ENCODE peak calls at places on chromosomes 5 and 9, in four cellular contexts. H is right atrium auricular region, W is ovary, A is fibroblast of lung. V is an unnamed sample.

GRCh38 chr9:14723301-14723700 is 768 bp upstream of the CER1 start:
- DNase-seq in W (no peak), A (no peak), H (no peak), V (no peak)

GRCh38 chr9:111559000-111559610 is 34.1 kb downstream of the ZNF483 start:
- DNase-seq in W (no peak), A (peak), H (no peak), V (peak)

GRCh38 chr5:132224721-132225120 is 2.9 kb downstream of the P4HA2 start:
- DNase-seq in W (no peak), A (peak), H (no peak), V (no peak)

GRCh38 chr5:135829681-135830383 is 4.6 kb upstream of the SLC25A48 start:
- DNase-seq in W (peak), H (peak), A (peak), V (peak)

GRCh38 chr9:22244141-22245011 is 202.2 kb upstream of the DMRTA1 start:
- DNase-seq in H (no peak), A (peak), W (no peak), V (peak)

GRCh38 chr5:128271859-128272446 is 188.4 kb downstream of the SLC12A2 start:
- DNase-seq in W (no peak), H (no peak), A (peak), V (peak)

GRCh38 chr9:131282688-131283422 is 6.5 kb upstream of the FAM78A start:
- DNase-seq in H (no peak), A (peak), W (no peak), V (no peak)

GRCh38 chr9:20984471-20984870 is 47.0 kb downstream of the HACD4 start:
- DNase-seq in W (no peak), A (no peak), H (no peak), V (no peak)

GRCh38 chr9:87370003-87370685 is 127.5 kb upstream of the DAPK1 start:
- DNase-seq in A (peak), H (no peak), W (no peak), V (no peak)

GRCh38 chr9:133946840-133947486 is 45.2 kb downstream of the VAV2 start:
- DNase-seq in A (no peak), W (no peak), H (no peak), V (no peak)

GRCh38 chr5:40754381-40755092 is 1.2 kb downstream of the TTC33 start:
- DNase-seq in W (no peak), H (no peak), A (peak), V (peak)

GRCh38 chr5:40755407-40756365 is at the start of gene TTC33:
- DNase-seq in H (peak), A (peak), W (peak), V (peak)

GRCh38 chr5:40757400-40757799 is 1.6 kb upstream of the TTC33 start:
- DNase-seq in H (no peak), W (no peak), A (no peak), V (no peak)

DNA sequence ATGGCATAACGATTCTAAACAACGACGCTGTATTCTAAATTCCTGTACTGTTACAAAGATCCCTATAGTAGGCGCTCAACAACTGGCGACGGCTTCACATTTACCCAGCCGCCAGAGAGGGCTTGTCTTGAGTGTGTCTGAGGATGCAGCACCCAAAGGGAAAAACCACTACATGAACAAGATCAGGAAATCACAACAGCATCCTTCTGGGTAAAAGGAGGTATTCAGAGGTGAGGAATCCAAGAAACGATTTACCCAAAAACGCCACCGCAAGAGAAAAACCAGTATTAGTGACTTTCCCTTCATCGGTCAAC is 711 bp downstream of the TTC33 start:
- DNase-seq in A (peak), W (peak), H (peak), V (peak)
- TF ChIP-seq CTCF in A (peak), W (peak), H (peak), V (peak)

GRCh38 chr5:69224520-69224919 is 10.2 kb upstream of the CDK7 start:
- DNase-seq in A (no peak), H (no peak), W (no peak), V (no peak)
- H3K27ac ChIP-seq in A (no peak), H (no peak), W (no peak), V (no peak)

GRCh38 chr9:95910770-95911340 is 35.4 kb downstream of the ERCC6L2 start:
- DNase-seq in W (no peak), A (no peak), H (no peak), V (no peak)

GRCh38 chr9:95903398-95903797 is 27.9 kb downstream of the ERCC6L2 start:
- DNase-seq in W (no peak), A (no peak), H (no peak), V (no peak)

GRCh38 chr9:95912773-95913172 is 37.3 kb downstream of the ERCC6L2 start:
- DNase-seq in H (no peak), W (no peak), A (no peak), V (no peak)

GRCh38 chr9:95910023-95910706 is 34.7 kb downstream of the ERCC6L2 start:
- DNase-seq in W (no peak), A (no peak), H (no peak), V (no peak)

GRCh38 chr9:95907794-95908193 is 32.3 kb downstream of the ERCC6L2 start:
- DNase-seq in H (no peak), W (no peak), A (no peak), V (no peak)
- TF ChIP-seq CTCF in H (no peak), W (no peak), A (peak), V (peak)

GRCh38 chr9:96048116-96048953 is 172.8 kb downstream of the ERCC6L2 start:
- DNase-seq in W (peak), H (no peak), A (peak), V (no peak)
- H3K27ac ChIP-seq in W (no peak), H (peak), A (no peak), V (no peak)

DNA sequence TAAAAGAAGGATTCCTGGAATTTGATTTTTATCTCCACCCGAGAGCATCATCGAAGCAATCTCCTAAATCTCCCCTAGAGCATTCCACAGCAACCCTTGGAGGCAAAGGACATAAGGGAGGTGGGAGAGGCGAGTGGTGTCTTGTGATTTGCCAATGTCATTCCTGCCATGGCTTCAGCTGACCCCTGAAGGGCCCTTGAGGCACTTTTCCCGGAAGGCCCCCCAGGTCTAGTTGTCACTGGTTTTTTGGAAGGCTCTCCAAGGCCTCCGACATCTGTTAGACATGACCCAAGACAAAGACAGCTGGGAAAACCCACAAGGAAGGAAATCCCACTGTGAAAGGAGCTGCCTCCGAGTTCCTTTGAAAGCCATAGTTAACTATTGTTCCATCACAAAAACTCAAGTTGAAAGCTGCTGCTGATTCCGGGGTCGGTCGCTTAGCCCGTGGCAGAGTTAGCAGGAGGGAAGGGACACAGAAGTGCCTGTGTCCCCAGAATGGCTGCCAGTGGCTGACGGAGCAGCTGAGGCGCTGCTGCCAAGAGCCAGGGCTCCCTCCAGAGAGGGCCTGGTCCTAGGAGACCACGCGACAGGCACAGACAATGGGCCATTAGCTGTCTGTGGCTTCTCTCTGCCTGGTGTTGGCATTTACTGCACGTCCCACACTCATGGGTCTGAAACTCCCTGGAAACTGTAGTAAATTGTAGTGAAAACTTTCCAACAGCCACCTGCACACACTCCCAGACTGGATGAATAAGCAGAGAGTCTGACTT is 24.4 kb upstream of the TRIO start:
- DNase-seq in A (peak), W (no peak), H (no peak), V (no peak)
- TF ChIP-seq CTCF in A (no peak), W (no peak), H (no peak), V (no peak)

GRCh38 chr9:95102572-95102971 is 214.9 kb downstream of the FANCC start:
- DNase-seq in A (no peak), H (no peak), W (no peak), V (no peak)

GRCh38 chr9:95104966-95105365 is 212.5 kb downstream of the FANCC start:
- DNase-seq in W (no peak), H (no peak), A (no peak), V (no peak)

GRCh38 chr9:95105519-95106287 is 211.8 kb downstream of the FANCC start:
- DNase-seq in W (no peak), H (no peak), A (no peak), V (no peak)

GRCh38 chr9:95103385-95104087 is 214.0 kb downstream of the FANCC start:
- DNase-seq in W (no peak), H (no peak), A (no peak), V (no peak)

DNA sequence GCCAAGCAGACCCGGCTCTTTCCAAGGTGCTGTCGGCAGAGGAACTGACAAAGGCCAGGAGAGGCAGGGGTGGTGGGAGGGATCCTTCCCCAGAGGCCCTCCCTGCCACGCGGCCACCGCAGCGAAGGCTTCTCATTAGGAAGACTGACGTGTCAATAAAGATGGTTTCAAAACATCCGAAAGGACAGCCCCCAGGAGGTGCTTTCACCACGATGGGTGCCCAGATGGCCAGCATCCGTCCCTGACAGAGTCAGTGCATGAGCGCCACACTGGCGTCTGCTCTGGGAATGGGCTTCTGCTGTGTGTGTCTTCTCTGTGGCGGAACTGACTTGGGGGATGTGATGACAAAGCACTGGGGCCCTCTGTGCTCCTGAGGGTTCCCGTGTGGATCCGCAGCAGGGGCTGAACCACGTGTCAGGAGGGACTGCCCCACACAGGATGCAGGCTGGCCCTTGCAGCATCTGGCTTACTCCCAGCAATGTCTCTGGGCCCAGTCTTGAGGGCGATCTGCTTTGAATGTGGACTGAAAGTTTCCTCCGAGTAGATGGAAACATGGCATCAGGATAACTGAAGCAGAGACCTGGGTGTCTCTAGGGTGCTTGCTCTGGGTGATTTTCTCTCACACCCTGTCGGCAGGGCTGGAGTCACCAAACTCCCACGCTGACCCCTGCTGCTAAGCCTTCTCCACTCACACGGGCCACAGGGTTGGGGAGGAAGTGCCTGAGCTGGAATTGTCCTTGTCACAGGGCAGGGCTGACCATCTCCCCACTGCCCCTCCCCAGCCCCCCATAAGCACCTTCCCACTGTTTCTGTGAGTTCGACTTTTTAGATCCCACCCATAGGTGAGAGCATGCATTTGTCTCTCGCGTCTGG is 213.2 kb downstream of the FANCC start:
- DNase-seq in H (no peak), A (no peak), W (no peak), V (no peak)
- H3K27ac ChIP-seq in H (peak), A (no peak), W (no peak), V (no peak)

V was measured in brain microvascular endothelial cell.